ENCODE peak calls at places on chromosomes 12 and 14, in seven cellular contexts. Q is kidney, E is fibroblast of lung, L is astrocyte of the hippocampus, P is LHCN-M2, C is mammary epithelial cell, I is activated gamma-delta T cell treated with Interleukin-2 at 50 U/mL for 16 hours. U is an unnamed sample.

GRCh38 chr14:31138301-31138700 is 69.3 kb downstream of the HECTD1 start:
- DNase-seq in C (no peak), E (no peak), P (no peak), L (no peak), Q (no peak), I (no peak), U (no peak)

GRCh38 chr14:77151918-77152588 is 10.5 kb upstream of the ZDHHC22 start:
- DNase-seq in E (peak), L (peak), Q (no peak), C (peak), P (peak), I (no peak), U (peak)

GRCh38 chr12:64746663-64747062 is 12.5 kb downstream of the GNS start:
- DNase-seq in I (no peak), E (peak), L (no peak), C (peak), Q (no peak), P (peak), U (no peak)

GRCh38 chr14:65940056-65940735 is 527.7 kb downstream of the FUT8 start:
- DNase-seq in I (no peak), C (no peak), E (no peak), Q (no peak), P (peak), L (no peak), U (no peak)

GRCh38 chr14:104339829-104340228 is 201.4 kb downstream of the KIF26A start:
- DNase-seq in I (no peak), P (no peak), L (no peak), E (no peak), C (no peak), Q (no peak), U (no peak)

GRCh38 chr14:68234101-68234905 is 414.7 kb downstream of the RAD51B start:
- DNase-seq in P (no peak), L (no peak), Q (no peak), I (no peak), C (no peak), E (no peak), U (no peak)

GRCh38 chr12:50033317-50033679 is 8.0 kb upstream of the RACGAP1 start:
- DNase-seq in L (no peak), I (no peak), C (no peak), P (no peak), E (no peak), Q (no peak), U (no peak)

GRCh38 chr14:97788364-97788763 is 991.2 kb downstream of the VRK1 start:
- DNase-seq in I (no peak), Q (no peak), E (no peak), P (no peak), C (no peak), L (no peak), U (no peak)

GRCh38 chr12:105330283-105330937 is at the start of gene C12orf75:
- DNase-seq in E (peak), C (peak), I (peak), Q (peak), P (peak), L (peak), U (peak)

GRCh38 chr12:66247741-66248140 is 54.6 kb upstream of the HELB start:
- DNase-seq in Q (no peak), I (no peak), C (no peak), E (no peak), L (no peak), P (no peak), U (no peak)

GRCh38 chr12:42332301-42332894 is 6.4 kb downstream of the PPHLN1 start:
- DNase-seq in E (peak), C (peak), L (peak), Q (no peak), I (peak), P (peak), U (peak)

GRCh38 chr12:113295846-113296556 is 38.9 kb downstream of the SLC8B1 start:
- DNase-seq in P (no peak), Q (peak), I (no peak), C (no peak), L (no peak), E (no peak), U (no peak)

GRCh38 chr12:48002773-48003218 is 1.5 kb downstream of the COL2A1 start:
- DNase-seq in P (no peak), C (peak), L (peak), Q (peak), E (peak), I (no peak), U (no peak)

GRCh38 chr12:59322473-59322872 is 273.4 kb upstream of the SLC16A7 start:
- DNase-seq in Q (no peak), E (no peak), I (no peak), L (peak), P (no peak), C (no peak), U (no peak)

GRCh38 chr12:108047130-108047550 is 81.9 kb upstream of the WSCD2 start:
- DNase-seq in P (no peak), E (no peak), L (no peak), I (no peak), Q (no peak), C (no peak), U (no peak)

GRCh38 chr14:69303086-69303485 is 43.1 kb downstream of the GALNT16 start:
- DNase-seq in Q (peak), C (no peak), E (no peak), P (no peak), I (no peak), L (no peak), U (no peak)

GRCh38 chr14:75442642-75443041 is 14.8 kb downstream of the JDP2 start:
- DNase-seq in I (no peak), C (peak), L (no peak), Q (no peak), P (peak), E (peak), U (no peak)

GRCh38 chr12:47277071-47277408 is 197.3 kb upstream of the AMIGO2 start:
- DNase-seq in C (no peak), E (no peak), L (no peak), P (no peak), Q (no peak), I (no peak), U (no peak)

GRCh38 chr12:67377021-67377420 is 107.9 kb downstream of the CAND1 start:
- DNase-seq in P (no peak), L (no peak), Q (no peak), I (no peak), E (no peak), C (no peak), U (no peak)

GRCh38 chr14:24398298-24398942 is 383 bp upstream of the NYNRIN start:
- DNase-seq in E (no peak), L (peak), C (no peak), Q (peak), P (no peak), I (no peak), U (no peak)

GRCh38 chr12:131833896-131834641 is 5.9 kb downstream of the MMP17 start:
- DNase-seq in L (peak), P (peak), Q (peak), I (no peak), E (peak), C (no peak), U (no peak)

GRCh38 chr14:105487449-105487985 is 831 bp downstream of the CRIP1 start:
- DNase-seq in C (no peak), L (no peak), P (no peak), Q (peak), I (peak), E (no peak), U (no peak)

GRCh38 chr14:34754687-34755086 is 40.3 kb upstream of the CFL2 start:
- DNase-seq in P (no peak), E (no peak), I (no peak), Q (no peak), C (no peak), L (no peak), U (no peak)

GRCh38 chr14:66495214-66496098 is 9.3 kb downstream of the CCDC196 start:
- DNase-seq in L (peak), C (peak), Q (no peak), P (peak), E (peak), I (peak), U (peak)

GRCh38 chr14:61585598-61586538 is 109.4 kb upstream of the HIF1A start:
- DNase-seq in P (peak), E (peak), C (no peak), L (peak), I (no peak), Q (peak), U (no peak)

GRCh38 chr14:66923251-66923650 is 266.0 kb upstream of the GARIN2 start:
- DNase-seq in P (no peak), I (no peak), C (no peak), L (no peak), E (no peak), Q (no peak), U (no peak)

U was measured in NCI-H526 treated with DMSO at 0.1 percent for 48 hours.